ENCODE peak calls at places on chromosomes 2 and 18, in seven cellular contexts. U, E, R, A, X, F and V are unnamed samples.

GRCh38 chr18:11689972-11690570 is 1.0 kb downstream of the GNAL start:
- DNase-seq in U (no peak), E (no peak), R (no peak), A (no peak), X (no peak), F (no peak), V (no peak)

GRCh38 chr18:61677435-61677830 is 215.4 kb downstream of the RNF152 start:
- DNase-seq in U (no peak), E (no peak), R (no peak), A (no peak), X (no peak), F (no peak), V (no peak)

GRCh38 chr18:21489919-21490495 is 110.5 kb downstream of the ESCO1 start:
- DNase-seq in U (peak; percentile 35), E (no peak), R (no peak), A (no peak), X (no peak), F (no peak), V (no peak)

GRCh38 chr2:9771481-9772017 is 71.7 kb upstream of the TAF1B start:
- DNase-seq in U (peak; percentile 40), E (no peak), R (peak; percentile 63), A (no peak), X (no peak), F (peak; percentile 44), V (no peak)

GRCh38 chr2:64226611-64227010 is 82.4 kb upstream of the PELI1 start:
- DNase-seq in U (no peak), E (no peak), R (no peak), A (no peak), X (no peak), F (no peak), V (no peak)

GRCh38 chr2:206084468-206084869 is 1.5 kb downstream of the INO80D start:
- DNase-seq in U (peak; percentile 52), E (no peak), R (peak; percentile 75), A (no peak), X (no peak), F (peak; percentile 85), V (no peak)

GRCh38 chr2:8408560-8409460 is 273.0 kb upstream of the ID2 start:
- DNase-seq in U (no peak), E (peak; percentile 99), R (no peak), A (no peak), X (no peak), F (no peak), V (no peak)

GRCh38 chr2:118112771-118113334 is 24.6 kb downstream of the INSIG2 start:
- DNase-seq in U (no peak), E (no peak), R (no peak), A (no peak), X (no peak), F (peak; percentile 52), V (no peak)

GRCh38 chr2:8624855-8625398 is 56.9 kb upstream of the ID2 start:
- DNase-seq in U (no peak), E (no peak), R (no peak), A (no peak), X (no peak), F (peak; percentile 82), V (no peak)

GRCh38 chr18:217532-218334 is 50.1 kb downstream of the THOC1 start:
- DNase-seq in U (no peak), E (no peak), R (no peak), A (no peak), X (no peak), F (peak; percentile 3), V (no peak)

GRCh38 chr2:109272461-109272860 is 143.5 kb downstream of the SH3RF3 start:
- DNase-seq in U (no peak), E (no peak), R (peak; percentile 46), A (no peak), X (no peak), F (no peak), V (no peak)

GRCh38 chr2:45494275-45494977 is 116.6 kb downstream of the SRBD1 start:
- DNase-seq in U (peak; percentile 23), E (peak; percentile 21), R (peak; percentile 56), A (peak; percentile 6), X (no peak), F (peak; percentile 64), V (peak; percentile 5)

GRCh38 chr2:221088506-221088905 is 483.6 kb downstream of the EPHA4 start:
- DNase-seq in U (no peak), E (no peak), R (no peak), A (no peak), X (no peak), F (no peak), V (no peak)

GRCh38 chr2:18299423-18300212 is 260.8 kb downstream of the RDH14 start:
- DNase-seq in U (no peak), E (no peak), R (no peak), A (no peak), X (no peak), F (peak; percentile 71), V (no peak)

GRCh38 chr18:38427234-38427633 is 861.6 kb upstream of the CELF4 start:
- DNase-seq in U (no peak), E (no peak), R (peak; percentile 15), A (no peak), X (no peak), F (peak; percentile 0), V (no peak)

GRCh38 chr18:70039186-70039585 is 91.5 kb upstream of the CD226 start:
- DNase-seq in U (no peak), E (no peak), R (no peak), A (no peak), X (no peak), F (no peak), V (no peak)

GRCh38 chr2:30677861-30678385 is 129.3 kb downstream of the CAPN13 start:
- DNase-seq in U (no peak), E (no peak), R (no peak), A (no peak), X (peak; percentile 40), F (no peak), V (no peak)

GRCh38 chr2:65228249-65228750 is 669 bp downstream of the ACTR2 start:
- DNase-seq in U (no peak), E (peak; percentile 46), R (peak; percentile 48), A (no peak), X (no peak), F (peak; percentile 57), V (peak; percentile 23)

GRCh38 chr2:239212553-239213419 is 188.0 kb downstream of the HDAC4 start:
- DNase-seq in U (peak; percentile 39), E (no peak), R (no peak), A (no peak), X (no peak), F (no peak), V (no peak)

GRCh38 chr2:233563663-233564430 is 2.7 kb downstream of the USP40 start:
- DNase-seq in U (no peak), E (no peak), R (no peak), A (no peak), X (no peak), F (no peak), V (no peak)

GRCh38 chr2:66875941-66876462 is 441.1 kb downstream of the MEIS1 start:
- DNase-seq in U (no peak), E (no peak), R (no peak), A (no peak), X (no peak), F (no peak), V (no peak)

GRCh38 chr18:21928925-21929324 is 188.3 kb downstream of the MIB1 start:
- DNase-seq in U (no peak), E (no peak), R (no peak), A (no peak), X (no peak), F (no peak), V (no peak)

GRCh38 chr18:56637897-56638231 is 528 bp downstream of the TXNL1 start:
- DNase-seq in U (no peak), E (no peak), R (no peak), A (no peak), X (no peak), F (no peak), V (no peak)

GRCh38 chr2:162506706-162507105 is 162.8 kb downstream of the GCA start:
- DNase-seq in U (no peak), E (no peak), R (no peak), A (no peak), X (no peak), F (no peak), V (no peak)

GRCh38 chr2:130865401-130865800 is 28.7 kb downstream of the ARHGEF4 start:
- DNase-seq in U (no peak), E (no peak), R (no peak), A (no peak), X (no peak), F (no peak), V (no peak)
- TF ChIP-seq POLR2AphosphoS5 in U (no peak), E (no peak), R (no peak), A (no peak), X (no peak), F (no peak), V (no peak)

GRCh38 chr18:25058520-25058919 is 293.4 kb downstream of the ZNF521 start:
- DNase-seq in U (no peak), E (no peak), R (no peak), A (no peak), X (no peak), F (no peak), V (no peak)
- TF ChIP-seq TAF1 in U (no peak), E (no peak), R (no peak), A (no peak), X (no peak), F (no peak), V (no peak)

GRCh38 chr2:157440404-157441071 is 3.4 kb downstream of the CYTIP start:
- DNase-seq in U (no peak), E (no peak), R (no peak), A (no peak), X (no peak), F (no peak), V (no peak)
- TF ChIP-seq POLR2AphosphoS5 in U (no peak), E (peak; percentile 59), R (no peak), A (no peak), X (no peak), F (no peak), V (peak; percentile 36)

GRCh38 chr2:215931256-215931903 is 82.0 kb downstream of the MREG start:
- DNase-seq in U (peak; percentile 49), E (no peak), R (peak; percentile 62), A (peak; percentile 26), X (peak; percentile 87), F (peak; percentile 80), V (no peak)
- TF ChIP-seq TAF1 in U (no peak), E (no peak), R (no peak), A (no peak), X (no peak), F (no peak), V (no peak)

DNA sequence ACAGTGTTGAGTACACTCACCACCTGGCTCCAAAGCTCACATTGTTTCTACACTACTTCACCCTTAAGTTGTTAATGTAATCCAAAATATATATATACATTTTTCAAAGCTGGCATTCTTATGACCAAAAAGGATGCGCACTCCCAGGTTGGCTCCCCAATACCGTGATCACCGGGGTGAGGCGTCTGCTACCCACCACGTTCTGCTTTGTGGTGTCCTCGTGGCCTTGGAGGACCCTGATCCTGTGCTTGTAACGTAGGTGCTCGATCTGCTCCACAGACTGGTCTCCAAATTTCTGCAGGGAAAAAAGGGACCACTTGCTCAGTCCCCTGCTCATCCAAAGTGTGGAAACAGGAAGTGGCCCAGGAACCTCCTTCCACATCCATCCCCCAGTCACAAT is 25.8 kb downstream of the RPL31 start:
- DNase-seq in U (no peak), E (no peak), R (no peak), A (no peak), X (no peak), F (no peak), V (no peak)
- TF ChIP-seq POLR2AphosphoS5 in U (no peak), E (no peak), R (no peak), A (no peak), X (no peak), F (no peak), V (no peak)